ENCODE peak calls at places on chromosomes 5 and 9, in eight cellular contexts. One of them, this sample, is unnamed. For H3K4me1, the result is how much of the 10 kb centered on the place peaks cover.

GRCh38 chr9:114347675-114348074 is 18.0 kb downstream of the ORM2 start:
- DNase-seq in colonic mucosa: no peak
- DNase-seq in GM23338: no peak
- DNase-seq in heart right ventricle: no peak
- DNase-seq in esophagus squamous epithelium: no peak
- DNase-seq in ovary: no peak
- DNase-seq in upper lobe of right lung: no peak
- DNase-seq in transverse colon: no peak
- DNase-seq in this sample: no peak

GRCh38 chr5:137061382-137061781 is 437.7 kb downstream of the SPOCK1 start:
- DNase-seq in colonic mucosa: no peak
- DNase-seq in GM23338: no peak
- DNase-seq in heart right ventricle: no peak
- DNase-seq in esophagus squamous epithelium: no peak
- DNase-seq in ovary: no peak
- DNase-seq in upper lobe of right lung: no peak
- DNase-seq in transverse colon: no peak
- DNase-seq in this sample: no peak

GRCh38 chr5:110651507-110651906 is 75.0 kb downstream of the TMEM232 start:
- DNase-seq in colonic mucosa: no peak
- DNase-seq in GM23338: no peak
- DNase-seq in heart right ventricle: no peak
- DNase-seq in esophagus squamous epithelium: no peak
- DNase-seq in ovary: no peak
- DNase-seq in upper lobe of right lung: no peak
- DNase-seq in transverse colon: no peak
- DNase-seq in this sample: no peak

GRCh38 chr5:154228696-154229095 is 38.2 kb downstream of the GALNT10 start:
- DNase-seq in colonic mucosa: no peak
- DNase-seq in GM23338: no peak
- DNase-seq in heart right ventricle: no peak
- DNase-seq in esophagus squamous epithelium: no peak
- DNase-seq in ovary: no peak
- DNase-seq in upper lobe of right lung: no peak
- DNase-seq in transverse colon: no peak
- DNase-seq in this sample: no peak

GRCh38 chr9:109401990-109402318 is 81.1 kb upstream of the EPB41L4B start:
- DNase-seq in colonic mucosa: no peak
- DNase-seq in GM23338: no peak
- DNase-seq in heart right ventricle: no peak
- DNase-seq in esophagus squamous epithelium: no peak
- DNase-seq in ovary: no peak
- DNase-seq in upper lobe of right lung: no peak
- DNase-seq in transverse colon: no peak
- DNase-seq in this sample: no peak

GRCh38 chr5:73631500-73631899 is 5.5 kb downstream of the ARHGEF28 start:
- DNase-seq in colonic mucosa: no peak
- DNase-seq in GM23338: no peak
- DNase-seq in heart right ventricle: no peak
- DNase-seq in esophagus squamous epithelium: no peak
- DNase-seq in ovary: no peak
- DNase-seq in upper lobe of right lung: no peak
- DNase-seq in transverse colon: no peak
- DNase-seq in this sample: no peak

GRCh38 chr5:164188733-164189148 is 683.3 kb downstream of the MAT2B start:
- DNase-seq in colonic mucosa: no peak
- DNase-seq in GM23338: no peak
- DNase-seq in heart right ventricle: peak
- DNase-seq in esophagus squamous epithelium: no peak
- DNase-seq in ovary: no peak
- DNase-seq in upper lobe of right lung: no peak
- DNase-seq in transverse colon: no peak
- DNase-seq in this sample: no peak

GRCh38 chr5:131109540-131110255 is 55.4 kb downstream of the HINT1 start:
- DNase-seq in colonic mucosa: peak
- DNase-seq in GM23338: peak
- DNase-seq in heart right ventricle: peak
- DNase-seq in esophagus squamous epithelium: no peak
- DNase-seq in ovary: no peak
- DNase-seq in upper lobe of right lung: no peak
- DNase-seq in transverse colon: no peak
- DNase-seq in this sample: no peak

GRCh38 chr5:164355267-164355830 is 849.9 kb downstream of the MAT2B start:
- DNase-seq in colonic mucosa: no peak
- DNase-seq in GM23338: no peak
- DNase-seq in heart right ventricle: no peak
- DNase-seq in esophagus squamous epithelium: no peak
- DNase-seq in ovary: no peak
- DNase-seq in upper lobe of right lung: no peak
- DNase-seq in transverse colon: no peak
- DNase-seq in this sample: no peak

GRCh38 chr5:14269395-14269794 is 126.3 kb downstream of the TRIO start:
- DNase-seq in colonic mucosa: no peak
- DNase-seq in GM23338: peak
- DNase-seq in heart right ventricle: no peak
- DNase-seq in esophagus squamous epithelium: no peak
- DNase-seq in ovary: no peak
- DNase-seq in upper lobe of right lung: no peak
- DNase-seq in transverse colon: no peak
- DNase-seq in this sample: no peak

GRCh38 chr9:12735669-12736068 is 39.2 kb upstream of the LURAP1L start:
- DNase-seq in colonic mucosa: no peak
- DNase-seq in GM23338: no peak
- DNase-seq in heart right ventricle: no peak
- DNase-seq in esophagus squamous epithelium: no peak
- DNase-seq in ovary: no peak
- DNase-seq in upper lobe of right lung: no peak
- DNase-seq in transverse colon: no peak
- DNase-seq in this sample: no peak

GRCh38 chr9:73180373-73180772 is 28.7 kb downstream of the ANXA1 start:
- DNase-seq in colonic mucosa: no peak
- DNase-seq in GM23338: no peak
- DNase-seq in heart right ventricle: no peak
- DNase-seq in esophagus squamous epithelium: no peak
- DNase-seq in ovary: no peak
- DNase-seq in upper lobe of right lung: no peak
- DNase-seq in transverse colon: no peak
- DNase-seq in this sample: no peak

GRCh38 chr5:150075806-150076205 is 10.5 kb downstream of the CSF1R start:
- DNase-seq in colonic mucosa: peak
- DNase-seq in GM23338: no peak
- DNase-seq in heart right ventricle: no peak
- DNase-seq in esophagus squamous epithelium: no peak
- DNase-seq in ovary: no peak
- DNase-seq in upper lobe of right lung: no peak
- DNase-seq in transverse colon: no peak
- DNase-seq in this sample: no peak

GRCh38 chr9:3863686-3864085 is 337.9 kb upstream of the RFX3 start:
- DNase-seq in colonic mucosa: no peak
- DNase-seq in GM23338: no peak
- DNase-seq in heart right ventricle: no peak
- DNase-seq in esophagus squamous epithelium: no peak
- DNase-seq in ovary: no peak
- DNase-seq in upper lobe of right lung: no peak
- DNase-seq in transverse colon: no peak
- DNase-seq in this sample: no peak

GRCh38 chr5:112492291-112492690 is 73.2 kb upstream of the EPB41L4A start:
- DNase-seq in colonic mucosa: no peak
- DNase-seq in GM23338: peak
- DNase-seq in heart right ventricle: peak
- DNase-seq in esophagus squamous epithelium: peak
- DNase-seq in ovary: no peak
- DNase-seq in upper lobe of right lung: no peak
- DNase-seq in transverse colon: peak
- DNase-seq in this sample: peak

GRCh38 chr5:91235194-91235793 is 147.8 kb downstream of the ARRDC3 start:
- DNase-seq in colonic mucosa: no peak
- DNase-seq in GM23338: no peak
- DNase-seq in heart right ventricle: no peak
- DNase-seq in esophagus squamous epithelium: no peak
- DNase-seq in ovary: peak
- DNase-seq in upper lobe of right lung: no peak
- DNase-seq in transverse colon: no peak
- DNase-seq in this sample: no peak

GRCh38 chr9:80720579-80720978 is 968.8 kb downstream of the TLE1 start:
- DNase-seq in colonic mucosa: no peak
- DNase-seq in GM23338: no peak
- DNase-seq in heart right ventricle: no peak
- DNase-seq in esophagus squamous epithelium: no peak
- DNase-seq in ovary: no peak
- DNase-seq in upper lobe of right lung: no peak
- DNase-seq in transverse colon: no peak
- DNase-seq in this sample: no peak

GRCh38 chr5:167916706-167917105 is 374.7 kb upstream of the WWC1 start:
- DNase-seq in colonic mucosa: no peak
- DNase-seq in GM23338: peak
- DNase-seq in heart right ventricle: peak
- DNase-seq in esophagus squamous epithelium: no peak
- DNase-seq in ovary: peak
- DNase-seq in upper lobe of right lung: no peak
- DNase-seq in transverse colon: peak
- DNase-seq in this sample: peak

GRCh38 chr5:139693676-139694364 is 45.7 kb downstream of the CXXC5 start:
- DNase-seq in colonic mucosa: no peak
- DNase-seq in GM23338: no peak
- DNase-seq in heart right ventricle: no peak
- DNase-seq in esophagus squamous epithelium: no peak
- DNase-seq in ovary: no peak
- DNase-seq in upper lobe of right lung: no peak
- DNase-seq in transverse colon: no peak
- DNase-seq in this sample: no peak

GRCh38 chr9:96176901-96177718 is 124.9 kb downstream of the HSD17B3 start:
- DNase-seq in colonic mucosa: peak
- DNase-seq in GM23338: peak
- DNase-seq in heart right ventricle: no peak
- DNase-seq in esophagus squamous epithelium: no peak
- DNase-seq in ovary: peak
- DNase-seq in upper lobe of right lung: no peak
- DNase-seq in transverse colon: peak
- DNase-seq in this sample: peak

GRCh38 chr9:119221281-119221680 is 148.0 kb downstream of the BRINP1 start:
- DNase-seq in colonic mucosa: no peak
- DNase-seq in GM23338: no peak
- DNase-seq in heart right ventricle: no peak
- DNase-seq in esophagus squamous epithelium: no peak
- DNase-seq in ovary: no peak
- DNase-seq in upper lobe of right lung: no peak
- DNase-seq in transverse colon: no peak
- DNase-seq in this sample: no peak

GRCh38 chr9:70597886-70598285 is 183.4 kb upstream of the KLF9 start:
- DNase-seq in colonic mucosa: no peak
- DNase-seq in GM23338: no peak
- DNase-seq in heart right ventricle: no peak
- DNase-seq in esophagus squamous epithelium: no peak
- DNase-seq in ovary: no peak
- DNase-seq in upper lobe of right lung: no peak
- DNase-seq in transverse colon: no peak
- DNase-seq in this sample: no peak

GRCh38 chr9:112094240-112094639 is 80.9 kb downstream of the SUSD1 start:
- DNase-seq in colonic mucosa: peak
- DNase-seq in GM23338: no peak
- DNase-seq in heart right ventricle: no peak
- DNase-seq in esophagus squamous epithelium: no peak
- DNase-seq in ovary: no peak
- DNase-seq in upper lobe of right lung: no peak
- DNase-seq in transverse colon: no peak
- DNase-seq in this sample: no peak

GRCh38 chr9:136537896-136538598 is 7.8 kb downstream of the NOTCH1 start:
- DNase-seq in colonic mucosa: no peak
- DNase-seq in GM23338: no peak
- DNase-seq in heart right ventricle: no peak
- DNase-seq in esophagus squamous epithelium: no peak
- DNase-seq in ovary: no peak
- DNase-seq in upper lobe of right lung: no peak
- DNase-seq in transverse colon: no peak
- DNase-seq in this sample: no peak
- H3K27ac ChIP-seq in colonic mucosa: peak
- H3K27ac ChIP-seq in GM23338: no peak
- H3K27ac ChIP-seq in heart right ventricle: peak
- H3K27ac ChIP-seq in esophagus squamous epithelium: peak
- H3K27ac ChIP-seq in ovary: no peak
- H3K27ac ChIP-seq in upper lobe of right lung: peak
- H3K27ac ChIP-seq in transverse colon: peak
- H3K27ac ChIP-seq in this sample: no peak

GRCh38 chr5:173767580-173768266 is 120.4 kb upstream of the CPEB4 start:
- DNase-seq in colonic mucosa: no peak
- DNase-seq in GM23338: no peak
- DNase-seq in heart right ventricle: peak
- DNase-seq in esophagus squamous epithelium: no peak
- DNase-seq in ovary: no peak
- DNase-seq in upper lobe of right lung: no peak
- DNase-seq in transverse colon: no peak
- DNase-seq in this sample: peak
- H3K4me1 ChIP-seq in colonic mucosa: under half
- H3K4me1 ChIP-seq in GM23338: under half
- H3K4me1 ChIP-seq in heart right ventricle: under half
- H3K4me1 ChIP-seq in esophagus squamous epithelium: under half
- H3K4me1 ChIP-seq in ovary: under half
- H3K4me1 ChIP-seq in upper lobe of right lung: under half
- H3K4me1 ChIP-seq in transverse colon: under half
- H3K4me1 ChIP-seq in this sample: under half

GRCh38 chr9:88387733-88388202 is 476 bp upstream of the SPIN1 start:
- DNase-seq in colonic mucosa: peak
- DNase-seq in GM23338: peak
- DNase-seq in heart right ventricle: peak
- DNase-seq in esophagus squamous epithelium: no peak
- DNase-seq in ovary: peak
- DNase-seq in upper lobe of right lung: peak
- DNase-seq in transverse colon: peak
- DNase-seq in this sample: peak
- H3K4me3 ChIP-seq in colonic mucosa: peak
- H3K4me3 ChIP-seq in GM23338: peak
- H3K4me3 ChIP-seq in heart right ventricle: peak
- H3K4me3 ChIP-seq in esophagus squamous epithelium: peak
- H3K4me3 ChIP-seq in ovary: peak
- H3K4me3 ChIP-seq in upper lobe of right lung: peak
- H3K4me3 ChIP-seq in transverse colon: peak
- H3K4me3 ChIP-seq in this sample: peak

GRCh38 chr5:132838516-132839282 is 8.3 kb upstream of the SHROOM1 start:
- DNase-seq in colonic mucosa: peak
- DNase-seq in GM23338: no peak
- DNase-seq in heart right ventricle: no peak
- DNase-seq in esophagus squamous epithelium: no peak
- DNase-seq in ovary: no peak
- DNase-seq in upper lobe of right lung: no peak
- DNase-seq in transverse colon: no peak
- DNase-seq in this sample: no peak
- H3K27ac ChIP-seq in colonic mucosa: peak
- H3K27ac ChIP-seq in GM23338: no peak
- H3K27ac ChIP-seq in heart right ventricle: peak
- H3K27ac ChIP-seq in esophagus squamous epithelium: peak
- H3K27ac ChIP-seq in ovary: no peak
- H3K27ac ChIP-seq in upper lobe of right lung: peak
- H3K27ac ChIP-seq in transverse colon: peak
- H3K27ac ChIP-seq in this sample: no peak

DNA sequence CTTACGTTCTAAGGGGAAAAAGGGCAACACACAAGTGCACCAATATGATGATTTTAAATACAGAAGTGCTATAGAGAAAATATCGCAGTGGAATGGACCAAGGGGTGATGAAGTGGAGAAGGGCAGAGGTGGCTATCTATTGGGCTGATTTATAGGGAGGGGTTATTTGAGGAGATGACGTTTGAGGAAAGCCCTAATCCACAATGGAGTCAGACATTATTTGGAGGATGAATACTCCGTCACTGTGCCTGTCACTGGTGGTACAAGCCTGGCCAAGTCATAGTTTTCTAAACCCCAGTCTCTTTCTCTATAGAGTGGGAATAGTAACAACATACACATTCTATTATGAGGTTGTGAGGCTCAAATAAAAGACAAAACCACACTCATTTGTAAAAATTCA is 48.5 kb downstream of the MEF2C start:
- DNase-seq in colonic mucosa: no peak
- DNase-seq in GM23338: no peak
- DNase-seq in heart right ventricle: no peak
- DNase-seq in esophagus squamous epithelium: no peak
- DNase-seq in ovary: no peak
- DNase-seq in upper lobe of right lung: no peak
- DNase-seq in transverse colon: no peak
- DNase-seq in this sample: no peak
- H3K4me1 ChIP-seq in colonic mucosa: under half
- H3K4me1 ChIP-seq in GM23338: under half
- H3K4me1 ChIP-seq in heart right ventricle: half or more
- H3K4me1 ChIP-seq in esophagus squamous epithelium: under half
- H3K4me1 ChIP-seq in ovary: under half
- H3K4me1 ChIP-seq in upper lobe of right lung: under half
- H3K4me1 ChIP-seq in transverse colon: under half
- H3K4me1 ChIP-seq in this sample: under half

This sample was measured in right cardiac atrium.